ENCODE peak calls at places on chromosomes 1 and 21, in nine cellular contexts. One of them, this sample, is unnamed.

GRCh38 chr1:6183520-6183989 is 3.4 kb upstream of the CHD5 start:
- DNase-seq in EL: peak
- DNase-seq in NCI-H2029: no peak
- DNase-seq in EH: peak
- DNase-seq in naive B cell: no peak
- DNase-seq in DND-41: no peak
- DNase-seq in sciatic nerve: no peak
- DNase-seq in B cell: no peak
- DNase-seq in progenitor cell of endocrine pancreas: no peak
- DNase-seq in this sample: no peak

GRCh38 chr21:42360317-42360716 is 6.0 kb downstream of the TFF1 start:
- DNase-seq in B cell: no peak
- DNase-seq in EL: no peak
- DNase-seq in progenitor cell of endocrine pancreas: no peak
- DNase-seq in EH: no peak
- DNase-seq in sciatic nerve: no peak
- DNase-seq in DND-41: peak
- DNase-seq in naive B cell: no peak
- DNase-seq in NCI-H2029: no peak
- DNase-seq in this sample: no peak

GRCh38 chr1:18090636-18091035 is 17.0 kb upstream of the IGSF21 start:
- DNase-seq in B cell: no peak
- DNase-seq in DND-41: no peak
- DNase-seq in EL: no peak
- DNase-seq in NCI-H2029: peak
- DNase-seq in sciatic nerve: no peak
- DNase-seq in EH: no peak
- DNase-seq in naive B cell: no peak
- DNase-seq in progenitor cell of endocrine pancreas: no peak
- DNase-seq in this sample: no peak

GRCh38 chr1:209884665-209885117 is 53.3 kb upstream of the SYT14 start:
- DNase-seq in NCI-H2029: no peak
- DNase-seq in B cell: no peak
- DNase-seq in progenitor cell of endocrine pancreas: no peak
- DNase-seq in EH: peak
- DNase-seq in sciatic nerve: no peak
- DNase-seq in EL: peak
- DNase-seq in DND-41: peak
- DNase-seq in naive B cell: no peak
- DNase-seq in this sample: peak

GRCh38 chr1:238581332-238581731 is 690.6 kb upstream of the ZP4 start:
- DNase-seq in naive B cell: no peak
- DNase-seq in EL: peak
- DNase-seq in NCI-H2029: no peak
- DNase-seq in progenitor cell of endocrine pancreas: no peak
- DNase-seq in EH: peak
- DNase-seq in sciatic nerve: no peak
- DNase-seq in DND-41: no peak
- DNase-seq in B cell: no peak
- DNase-seq in this sample: no peak

GRCh38 chr1:162856260-162856659 is 4.7 kb downstream of the CCDC190 start:
- DNase-seq in B cell: no peak
- DNase-seq in EH: peak
- DNase-seq in naive B cell: no peak
- DNase-seq in sciatic nerve: no peak
- DNase-seq in DND-41: no peak
- DNase-seq in progenitor cell of endocrine pancreas: no peak
- DNase-seq in EL: peak
- DNase-seq in NCI-H2029: no peak
- DNase-seq in this sample: no peak

GRCh38 chr1:76109901-76110560 is 35.5 kb downstream of the ST6GALNAC3 start:
- DNase-seq in EH: no peak
- DNase-seq in sciatic nerve: no peak
- DNase-seq in naive B cell: no peak
- DNase-seq in B cell: no peak
- DNase-seq in DND-41: no peak
- DNase-seq in NCI-H2029: no peak
- DNase-seq in EL: no peak
- DNase-seq in progenitor cell of endocrine pancreas: no peak
- DNase-seq in this sample: no peak

GRCh38 chr1:31727195-31727594 is 23.4 kb upstream of the COL16A1 start:
- DNase-seq in naive B cell: no peak
- DNase-seq in EH: no peak
- DNase-seq in DND-41: no peak
- DNase-seq in NCI-H2029: no peak
- DNase-seq in sciatic nerve: no peak
- DNase-seq in EL: no peak
- DNase-seq in progenitor cell of endocrine pancreas: no peak
- DNase-seq in B cell: no peak
- DNase-seq in this sample: no peak

GRCh38 chr1:69755647-69756046 is 187.9 kb downstream of the LRRC7 start:
- DNase-seq in sciatic nerve: no peak
- DNase-seq in B cell: no peak
- DNase-seq in DND-41: no peak
- DNase-seq in NCI-H2029: no peak
- DNase-seq in progenitor cell of endocrine pancreas: no peak
- DNase-seq in naive B cell: no peak
- DNase-seq in EH: no peak
- DNase-seq in EL: no peak
- DNase-seq in this sample: no peak

GRCh38 chr1:101022294-101022693 is 3.3 kb downstream of the DPH5 start:
- DNase-seq in EH: peak
- DNase-seq in progenitor cell of endocrine pancreas: no peak
- DNase-seq in B cell: no peak
- DNase-seq in NCI-H2029: peak
- DNase-seq in DND-41: no peak
- DNase-seq in EL: no peak
- DNase-seq in sciatic nerve: no peak
- DNase-seq in naive B cell: no peak
- DNase-seq in this sample: no peak

GRCh38 chr1:29469457-29469856 is 233.1 kb downstream of the PTPRU start:
- DNase-seq in sciatic nerve: no peak
- DNase-seq in DND-41: no peak
- DNase-seq in NCI-H2029: no peak
- DNase-seq in EH: no peak
- DNase-seq in B cell: no peak
- DNase-seq in naive B cell: no peak
- DNase-seq in EL: no peak
- DNase-seq in progenitor cell of endocrine pancreas: no peak
- DNase-seq in this sample: peak